ENCODE peak calls at places on chromosomes 6 and 20, in six cellular contexts. W, O, F, U, E and V are unnamed samples. For H3K9me3, the result is how much of the 10 kb centered on the place peaks cover.

GRCh38 chr20:1808101-1808500 is 87.1 kb upstream of the SIRPA start:
- DNase-seq in W (no peak), O (no peak), F (no peak), U (no peak), E (no peak), V (no peak)

GRCh38 chr6:133333852-133334251 is 92.7 kb downstream of the EYA4 start:
- DNase-seq in W (no peak), O (no peak), F (no peak), U (no peak), E (no peak), V (no peak)

GRCh38 chr6:154448448-154449096 is 61.9 kb downstream of the CNKSR3 start:
- DNase-seq in W (no peak), O (no peak), F (peak), U (no peak), E (no peak), V (no peak)

GRCh38 chr20:61391185-61391584 is 139.1 kb downstream of the CDH4 start:
- DNase-seq in W (no peak), O (no peak), F (no peak), U (no peak), E (no peak), V (no peak)

GRCh38 chr6:151374024-151374423 is 17.3 kb downstream of the ZBTB2 start:
- DNase-seq in W (no peak), O (no peak), F (no peak), U (peak), E (no peak), V (no peak)

GRCh38 chr6:47165918-47166317 is 123.8 kb upstream of the ADGRF1 start:
- DNase-seq in W (no peak), O (no peak), F (no peak), U (no peak), E (no peak), V (no peak)

GRCh38 chr6:2626381-2626780 is 124.3 kb downstream of the MYLK4 start:
- DNase-seq in W (no peak), O (no peak), F (no peak), U (no peak), E (no peak), V (no peak)

GRCh38 chr6:114195736-114196403 is 147.0 kb downstream of the HS3ST5 start:
- DNase-seq in W (no peak), O (no peak), F (no peak), U (no peak), E (peak), V (no peak)

GRCh38 chr20:48725589-48725991 is 102.2 kb downstream of the PREX1 start:
- DNase-seq in W (no peak), O (no peak), F (no peak), U (no peak), E (no peak), V (no peak)

GRCh38 chr6:169804427-169804826 is 53.0 kb downstream of the ERMARD start:
- DNase-seq in W (no peak), O (no peak), F (no peak), U (no peak), E (no peak), V (no peak)

GRCh38 chr6:26312501-26313390 is 52.3 kb upstream of the BTN3A2 start:
- DNase-seq in W (peak), O (peak), F (peak), U (peak), E (peak), V (peak)

GRCh38 chr6:110878751-110879539 is 4.4 kb downstream of the AMD1 start:
- DNase-seq in W (no peak), O (no peak), F (no peak), U (no peak), E (peak), V (peak)
- TF ChIP-seq CTCF in W (no peak), O (peak), F (peak), U (peak), E (peak), V (peak)

GRCh38 chr20:25341716-25342680 is 48.6 kb downstream of the ABHD12 start:
- DNase-seq in W (no peak), O (no peak), F (no peak), U (no peak), E (no peak), V (no peak)

GRCh38 chr20:25336561-25337422 is 53.8 kb downstream of the ABHD12 start:
- DNase-seq in W (peak), O (no peak), F (no peak), U (no peak), E (peak), V (no peak)

GRCh38 chr20:25338112-25339023 is 52.3 kb downstream of the ABHD12 start:
- DNase-seq in W (no peak), O (no peak), F (no peak), U (no peak), E (no peak), V (no peak)

GRCh38 chr20:25340380-25340779 is 50.3 kb downstream of the ABHD12 start:
- DNase-seq in W (no peak), O (no peak), F (no peak), U (no peak), E (no peak), V (no peak)

GRCh38 chr20:25339608-25340007 is 51.0 kb downstream of the ABHD12 start:
- DNase-seq in W (no peak), O (no peak), F (no peak), U (no peak), E (no peak), V (no peak)
- H3K27ac ChIP-seq in W (no peak), O (no peak), F (no peak), U (no peak), E (no peak), V (no peak)

GRCh38 chr6:168395983-168396382 is 45.0 kb upstream of the SMOC2 start:
- DNase-seq in W (no peak), O (no peak), F (no peak), U (no peak), E (no peak), V (no peak)
- H3K9me3 ChIP-seq in W (under half), O (under half), F (under half), U (under half), E (under half), V (under half)

DNA sequence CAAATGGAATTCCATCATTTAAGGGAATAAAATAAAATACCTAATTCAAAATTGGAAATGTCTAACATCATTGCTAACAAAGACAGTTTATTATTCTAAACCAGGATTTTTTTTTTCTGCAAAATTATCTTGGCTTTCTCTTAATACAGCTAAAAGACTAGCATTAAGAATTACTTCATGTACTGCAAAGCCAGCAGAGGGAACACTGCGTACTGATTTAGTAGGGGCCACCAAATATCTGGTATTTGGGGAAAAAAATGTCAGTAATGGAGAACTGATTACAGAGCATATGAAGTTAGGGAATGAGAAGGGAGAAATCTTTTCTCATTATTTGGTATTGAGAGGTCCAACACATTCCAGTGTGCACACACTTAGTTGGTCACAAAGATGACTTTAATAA is 3.2 kb upstream of the SOX4 start:
- DNase-seq in W (no peak), O (no peak), F (no peak), U (no peak), E (no peak), V (no peak)
- TF ChIP-seq CTCF in W (no peak), O (no peak), F (no peak), U (no peak), E (peak), V (no peak)

GRCh38 chr6:96104910-96105309 is 89.1 kb downstream of the FUT9 start:
- DNase-seq in W (no peak), O (no peak), F (no peak), U (no peak), E (no peak), V (no peak)
- H3K27ac ChIP-seq in W (no peak), O (no peak), F (no peak), U (no peak), E (no peak), V (no peak)

GRCh38 chr6:32855467-32856174 is 1.6 kb downstream of the PSMB9 start:
- DNase-seq in W (no peak), O (no peak), F (no peak), U (no peak), E (no peak), V (no peak)
- H3K9me3 ChIP-seq in W (under half), O (under half), F (under half), U (under half), E (under half), V (under half)

GRCh38 chr6:7216941-7217621 is 95.9 kb downstream of the SSR1 start:
- DNase-seq in W (no peak), O (peak), F (no peak), U (peak), E (peak), V (no peak)
- TF ChIP-seq CTCF in W (no peak), O (no peak), F (no peak), U (no peak), E (peak), V (no peak)

GRCh38 chr6:100568255-100568654 is 103.5 kb upstream of the SIM1 start:
- DNase-seq in W (no peak), O (no peak), F (no peak), U (no peak), E (no peak), V (no peak)

GRCh38 chr6:100559859-100560258 is 95.1 kb upstream of the SIM1 start:
- DNase-seq in W (no peak), O (no peak), F (no peak), U (no peak), E (no peak), V (no peak)

GRCh38 chr6:100565439-100566104 is 100.9 kb upstream of the SIM1 start:
- DNase-seq in W (no peak), O (no peak), F (no peak), U (no peak), E (no peak), V (no peak)
- H3K27ac ChIP-seq in W (no peak), O (no peak), F (no peak), U (no peak), E (no peak), V (no peak)